ENCODE peak calls at places on chromosomes 11 and 22, in six cellular contexts. V is suprapubic skin, U is A673, Z is testis, K is cardiac muscle cell, A is lower lobe of right lung. S is an unnamed sample.
A peak's percentile ranks its signal among the peaks of the same experiment; 100 is the strongest.

GRCh38 chr11:46278387-46279173 is 1.1 kb downstream of the CREB3L1 start:
- DNase-seq in V (no peak), U (peak; percentile 72), Z (peak; percentile 54), K (peak; percentile 67), A (peak; percentile 69), S (peak; percentile 85)

GRCh38 chr22:49995059-49995412 is 17.5 kb downstream of the IL17REL start:
- DNase-seq in V (no peak), U (no peak), Z (no peak), K (no peak), A (no peak), S (no peak)

GRCh38 chr11:121604152-121604551 is 151.4 kb upstream of the SORL1-AS1 start:
- DNase-seq in V (no peak), U (no peak), Z (no peak), K (no peak), A (no peak), S (no peak)

GRCh38 chr11:45252877-45253276 is 33.3 kb downstream of the SYT13 start:
- DNase-seq in V (no peak), U (no peak), Z (no peak), K (no peak), A (no peak), S (no peak)

GRCh38 chr11:93935826-93936225 is 85.3 kb upstream of the HEPHL1 start:
- DNase-seq in V (no peak), U (no peak), Z (no peak), K (no peak), A (no peak), S (no peak)

GRCh38 chr22:42473484-42474193 is 41.4 kb upstream of the NFAM1 start:
- DNase-seq in V (no peak), U (peak; percentile 80), Z (peak; percentile 19), K (peak; percentile 77), A (no peak), S (no peak)

GRCh38 chr11:47271328-47271727 is 1.4 kb downstream of the MADD start:
- DNase-seq in V (no peak), U (no peak), Z (no peak), K (no peak), A (no peak), S (no peak)

GRCh38 chr22:49359061-49359460 is 468.6 kb downstream of the BRD1 start:
- DNase-seq in V (no peak), U (no peak), Z (no peak), K (no peak), A (peak; percentile 7), S (no peak)

GRCh38 chr11:104967493-104968364 is 645 bp downstream of the CASP4 start:
- DNase-seq in V (no peak), U (peak; percentile 41), Z (no peak), K (peak; percentile 21), A (no peak), S (no peak)

GRCh38 chr22:28015676-28016601 is 96.9 kb upstream of the PITPNB start:
- DNase-seq in V (peak; percentile 52), U (no peak), Z (no peak), K (peak; percentile 45), A (peak; percentile 25), S (no peak)

GRCh38 chr11:64810891-64811272 is 531 bp upstream of the MEN1 start:
- DNase-seq in V (no peak), U (no peak), Z (peak; percentile 42), K (no peak), A (no peak), S (no peak)

GRCh38 chr11:995752-996420 is 40.6 kb downstream of the MUC6 start:
- DNase-seq in V (no peak), U (no peak), Z (peak; percentile 72), K (peak; percentile 22), A (no peak), S (no peak)

GRCh38 chr11:115942043-115942442 is 437.8 kb upstream of the CADM1 start:
- DNase-seq in V (no peak), U (no peak), Z (no peak), K (no peak), A (no peak), S (no peak)

GRCh38 chr22:48957311-48957986 is 870.2 kb downstream of the BRD1 start:
- DNase-seq in V (peak; percentile 44), U (no peak), Z (peak; percentile 4), K (no peak), A (no peak), S (no peak)

GRCh38 chr11:44861829-44862545 is 88.7 kb downstream of the TP53I11 start:
- DNase-seq in V (no peak), U (peak; percentile 91), Z (peak; percentile 29), K (peak; percentile 99), A (peak; percentile 64), S (peak; percentile 89)

GRCh38 chr22:50184004-50184461 is 1.7 kb upstream of the TRABD start:
- DNase-seq in V (no peak), U (no peak), Z (peak; percentile 77), K (peak; percentile 78), A (peak; percentile 91), S (peak; percentile 81)

GRCh38 chr11:35214792-35215193 is 75.8 kb downstream of the CD44 start:
- DNase-seq in V (no peak), U (peak; percentile 72), Z (no peak), K (peak; percentile 86), A (no peak), S (no peak)

GRCh38 chr11:57618438-57618837 is 21.0 kb downstream of the SERPING1 start:
- DNase-seq in V (no peak), U (no peak), Z (no peak), K (no peak), A (no peak), S (no peak)

GRCh38 chr11:7089328-7090251 is 792 bp downstream of the RBMXL2 start:
- DNase-seq in V (no peak), U (no peak), Z (peak; percentile 31), K (no peak), A (no peak), S (no peak)

GRCh38 chr11:24421766-24422165 is 75.1 kb upstream of the LUZP2 start:
- DNase-seq in V (no peak), U (no peak), Z (no peak), K (no peak), A (no peak), S (no peak)

GRCh38 chr22:48819232-48819631 is 1008.4 kb downstream of the BRD1 start:
- DNase-seq in V (peak; percentile 25), U (no peak), Z (no peak), K (no peak), A (no peak), S (no peak)

GRCh38 chr11:91998466-91998865 is 226.2 kb upstream of the FAT3 start:
- DNase-seq in V (no peak), U (no peak), Z (no peak), K (no peak), A (no peak), S (no peak)

GRCh38 chr11:88341852-88342251 is 4.3 kb upstream of the CTSC start:
- DNase-seq in V (no peak), U (no peak), Z (no peak), K (no peak), A (no peak), S (no peak)

DNA sequence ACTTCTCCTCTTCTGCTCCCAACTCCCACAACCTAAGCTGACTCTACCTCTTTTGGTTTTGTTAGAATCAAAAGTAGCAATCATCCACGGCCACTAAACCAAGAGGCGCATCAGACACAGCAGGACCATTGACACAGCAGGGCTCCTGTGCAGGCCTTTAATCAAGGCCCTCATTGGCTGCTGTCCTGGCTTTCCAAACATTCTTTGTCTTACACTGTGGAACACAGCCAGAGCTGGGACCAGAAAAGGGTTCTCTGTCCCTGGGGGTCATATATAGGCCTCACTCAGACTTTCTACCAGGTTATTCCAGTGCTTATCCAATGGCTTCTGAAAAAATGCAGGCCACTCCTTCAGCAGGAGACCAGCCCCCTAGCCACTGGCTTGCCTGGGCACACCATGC is 212.7 kb upstream of the NTM start:
- DNase-seq in V (no peak), U (no peak), Z (no peak), K (no peak), A (no peak), S (no peak)
- H3K27me3 ChIP-seq in V (no peaks in the 10 kb centered on the region), U (peaks cover 33% of the 10 kb centered on the region), Z (no peaks in the 10 kb centered on the region), K (no peaks in the 10 kb centered on the region), A (no peaks in the 10 kb centered on the region), S (no peaks in the 10 kb centered on the region)

GRCh38 chr22:38843201-38843715 is 570 bp downstream of the NPTXR start:
- DNase-seq in V (no peak), U (peak; percentile 92), Z (peak; percentile 32), K (peak; percentile 82), A (peak; percentile 59), S (no peak)

GRCh38 chr22:38840129-38840528 is 3.7 kb downstream of the NPTXR start:
- DNase-seq in V (no peak), U (no peak), Z (no peak), K (no peak), A (no peak), S (no peak)

GRCh38 chr22:38842512-38843200 is 1.2 kb downstream of the NPTXR start:
- DNase-seq in V (no peak), U (no peak), Z (no peak), K (no peak), A (no peak), S (peak; percentile 33)

GRCh38 chr22:38841211-38841610 is 2.6 kb downstream of the NPTXR start:
- DNase-seq in V (no peak), U (no peak), Z (no peak), K (no peak), A (no peak), S (no peak)

DNA sequence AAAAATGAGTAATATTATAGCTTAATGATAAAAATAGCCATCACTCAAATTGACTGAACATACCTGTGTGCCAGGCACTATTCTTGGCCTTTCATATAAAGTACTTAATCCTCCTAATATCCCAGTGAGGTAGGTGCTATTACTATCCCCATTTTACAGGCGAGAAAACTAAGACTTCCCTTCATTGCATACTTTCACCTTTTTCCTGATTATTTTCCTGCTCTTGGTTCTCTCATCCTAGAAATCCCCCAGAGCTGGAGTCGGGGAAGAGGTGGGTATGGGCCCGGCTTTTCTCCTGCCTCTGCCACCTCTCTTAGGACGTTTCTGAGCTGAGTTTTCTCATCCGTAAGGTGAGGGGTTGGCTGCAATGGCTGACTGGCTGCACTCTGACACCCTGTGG is 2.2 kb downstream of the NPTXR start:
- DNase-seq in V (no peak), U (no peak), Z (no peak), K (no peak), A (no peak), S (no peak)
- H3K4me3 ChIP-seq in V (no peak overlapping the region), U (peak overlapping the region; percentile 98), Z (no peak overlapping the region), K (no peak overlapping the region), A (no peak overlapping the region), S (no peak overlapping the region)

GRCh38 chr11:129975543-129975942 is 27.1 kb downstream of the PRDM10 start:
- DNase-seq in V (no peak), U (no peak), Z (no peak), K (no peak), A (no peak), S (no peak)

GRCh38 chr11:129974672-129975071 is 28.0 kb downstream of the PRDM10 start:
- DNase-seq in V (no peak), U (no peak), Z (no peak), K (no peak), A (no peak), S (no peak)

GRCh38 chr11:129976371-129976770 is 26.3 kb downstream of the PRDM10 start:
- DNase-seq in V (no peak), U (no peak), Z (no peak), K (no peak), A (no peak), S (no peak)

GRCh38 chr11:129979046-129979605 is 23.5 kb downstream of the PRDM10 start:
- DNase-seq in V (no peak), U (no peak), Z (no peak), K (no peak), A (no peak), S (no peak)

GRCh38 chr11:129980086-129980485 is 22.5 kb downstream of the PRDM10 start:
- DNase-seq in V (no peak), U (no peak), Z (no peak), K (no peak), A (no peak), S (no peak)
- H3K4me1 ChIP-seq in V (no peaks in the 10 kb centered on the region), U (no peaks in the 10 kb centered on the region), Z (no peaks in the 10 kb centered on the region), K (no peaks in the 10 kb centered on the region), A (no peaks in the 10 kb centered on the region), S (no peaks in the 10 kb centered on the region)

GRCh38 chr11:131656179-131656838 is 285.9 kb downstream of the NTM start:
- DNase-seq in V (no peak), U (no peak), Z (no peak), K (no peak), A (no peak), S (no peak)
- H3K27me3 ChIP-seq in V (peaks cover 14% of the 10 kb centered on the region), U (peaks cover 54% of the 10 kb centered on the region), Z (no peaks in the 10 kb centered on the region), K (no peaks in the 10 kb centered on the region), A (peaks cover 3% of the 10 kb centered on the region), S (no peaks in the 10 kb centered on the region)